ENCODE peak calls at places on chromosomes 16 and 17, in seven cellular contexts. G is tibial artery; Z is stomach; C is right lobe of liver; J is neuronal stem cell; S is naive thymus-derived CD4-positive, alpha-beta T cell; D is CD8-positive, alpha-beta T cell. P is an unnamed sample.
A peak's percentile ranks its signal among the peaks of the same experiment; 100 is the strongest.

GRCh38 chr17:59093702-59094231 is 12.9 kb downstream of the TRIM37 start:
- DNase-seq in G (peak; percentile 75), Z (no peak), C (no peak), J (no peak), S (no peak), D (no peak), P (no peak)

GRCh38 chr17:1203111-1203966 is 23.6 kb upstream of the ABR start:
- DNase-seq in G (peak; percentile 85), Z (peak; percentile 68), C (peak; percentile 62), J (peak; percentile 73), S (peak; percentile 69), D (peak; percentile 52), P (peak; percentile 56)

GRCh38 chr16:78763821-78764440 is 664.5 kb downstream of the WWOX start:
- DNase-seq in G (no peak), Z (no peak), C (peak; percentile 76), J (no peak), S (no peak), D (no peak), P (no peak)

GRCh38 chr16:85141491-85142128 is 29.3 kb upstream of the CIBAR2 start:
- DNase-seq in G (peak; percentile 67), Z (no peak), C (no peak), J (no peak), S (no peak), D (no peak), P (no peak)

GRCh38 chr17:3838206-3838605 is 7.8 kb downstream of the NCBP3 start:
- DNase-seq in G (no peak), Z (peak; percentile 66), C (no peak), J (no peak), S (no peak), D (no peak), P (no peak)

GRCh38 chr16:4489030-4489429 is 12.8 kb downstream of the HMOX2 start:
- DNase-seq in G (no peak), Z (no peak), C (no peak), J (no peak), S (no peak), D (no peak), P (no peak)

GRCh38 chr17:33175565-33175964 is 117.5 kb downstream of the ASIC2 start:
- DNase-seq in G (no peak), Z (no peak), C (no peak), J (no peak), S (no peak), D (no peak), P (no peak)

GRCh38 chr17:2212328-2212981 is 91.1 kb downstream of the SMG6 start:
- DNase-seq in G (peak; percentile 85), Z (no peak), C (no peak), J (no peak), S (no peak), D (no peak), P (no peak)

GRCh38 chr17:30366536-30366935 is 12.2 kb upstream of the CPD start:
- DNase-seq in G (no peak), Z (no peak), C (no peak), J (no peak), S (no peak), D (no peak), P (no peak)

GRCh38 chr16:89821438-89822187 is 5.2 kb upstream of the FANCA start:
- DNase-seq in G (no peak), Z (no peak), C (no peak), J (no peak), S (no peak), D (no peak), P (no peak)

GRCh38 chr17:80941171-80941570 is 50.5 kb upstream of the CHMP6 start:
- DNase-seq in G (peak; percentile 66), Z (no peak), C (no peak), J (no peak), S (no peak), D (no peak), P (no peak)

GRCh38 chr16:29009050-29009837 is 24.4 kb downstream of the LAT start:
- DNase-seq in G (no peak), Z (no peak), C (no peak), J (no peak), S (peak; percentile 46), D (peak; percentile 64), P (no peak)

GRCh38 chr17:7439462-7440112 is at the start of gene FGF11:
- DNase-seq in G (no peak), Z (no peak), C (no peak), J (no peak), S (peak; percentile 42), D (no peak), P (no peak)

GRCh38 chr17:82229686-82230626 is 1.1 kb downstream of the SLC16A3 start:
- DNase-seq in G (peak; percentile 70), Z (no peak), C (peak; percentile 62), J (no peak), S (no peak), D (no peak), P (no peak)

GRCh38 chr16:14095883-14096551 is 24.9 kb downstream of the MRTFB start:
- DNase-seq in G (no peak), Z (no peak), C (no peak), J (no peak), S (no peak), D (no peak), P (no peak)

GRCh38 chr16:71854369-71854948 is 8.7 kb downstream of the ATXN1L start:
- DNase-seq in G (no peak), Z (no peak), C (no peak), J (no peak), S (no peak), D (no peak), P (no peak)

GRCh38 chr17:61467416-61468262 is 15.4 kb downstream of the TBX4 start:
- DNase-seq in G (peak; percentile 63), Z (peak; percentile 38), C (peak; percentile 41), J (no peak), S (no peak), D (no peak), P (no peak)

DNA sequence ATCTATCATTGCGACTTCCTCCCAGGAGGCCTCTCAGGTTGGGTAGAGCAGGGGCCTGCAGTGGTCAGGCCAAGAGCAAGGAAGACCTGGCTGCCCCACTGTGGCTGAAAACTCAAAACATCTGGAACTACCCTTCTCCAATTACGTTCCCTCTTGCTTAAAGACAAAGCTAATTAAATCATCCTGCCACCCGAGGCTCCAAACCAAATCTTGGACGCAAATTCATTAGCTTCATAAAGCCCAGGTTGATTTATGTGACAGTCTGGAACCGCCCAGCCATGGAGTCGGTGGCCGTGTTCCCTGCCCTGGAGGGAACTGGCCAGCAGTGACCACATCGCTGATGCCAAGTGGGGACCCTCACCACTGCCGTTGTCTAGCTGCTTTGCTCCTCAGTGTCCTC is 21.4 kb downstream of the GRIN2C start:
- DNase-seq in G (no peak), Z (no peak), C (no peak), J (no peak), S (no peak), D (no peak), P (no peak)
- H3K4me1 ChIP-seq in G (peaks cover 10% of the 10 kb centered on the region), Z (peaks cover 31% of the 10 kb centered on the region), C (no peaks in the 10 kb centered on the region), J (peaks cover 26% of the 10 kb centered on the region), S (no peaks in the 10 kb centered on the region), D (no peaks in the 10 kb centered on the region), P (peaks cover 6% of the 10 kb centered on the region)

DNA sequence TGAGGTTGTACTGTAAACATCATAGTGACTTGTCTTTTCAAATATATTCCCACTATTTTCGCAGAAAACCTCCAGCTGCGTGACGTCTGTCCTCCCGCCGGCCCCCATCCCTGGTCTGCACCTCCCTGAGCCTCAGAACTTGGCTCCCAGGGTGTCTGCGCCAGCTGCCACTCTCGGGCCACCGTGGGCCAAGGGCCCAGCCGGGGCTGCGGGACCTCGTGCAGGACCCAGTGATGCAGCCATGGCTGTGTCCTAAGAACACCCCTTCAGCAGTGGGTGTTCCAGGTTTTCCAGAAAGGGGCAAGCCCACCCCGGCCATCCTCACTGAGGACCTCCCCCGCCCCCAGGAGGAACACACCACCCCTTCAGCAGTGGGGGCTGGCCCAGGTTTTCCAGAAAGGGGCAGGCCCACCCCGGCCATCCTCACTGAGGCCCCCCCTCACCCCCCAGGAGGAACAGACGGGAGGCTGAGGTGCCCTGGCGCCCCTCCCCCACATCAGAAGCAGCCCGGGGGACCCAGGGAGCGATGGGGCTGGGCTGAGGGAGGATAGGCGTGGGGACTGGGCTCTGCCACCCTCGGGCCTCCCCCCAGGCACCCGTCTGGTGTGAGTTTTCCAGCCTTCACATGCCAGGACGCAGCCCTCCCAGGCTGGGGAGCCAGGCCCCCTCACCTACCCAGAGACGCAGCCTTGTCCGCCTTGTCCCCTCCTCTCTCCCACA is 12.2 kb upstream of the ZFPM1 start:
- DNase-seq in G (no peak), Z (no peak), C (no peak), J (no peak), S (no peak), D (no peak), P (no peak)
- H3K4me1 ChIP-seq in G (no peaks in the 10 kb centered on the region), Z (peaks cover 21% of the 10 kb centered on the region), C (peaks cover 9% of the 10 kb centered on the region), J (no peaks in the 10 kb centered on the region), S (peaks cover 4% of the 10 kb centered on the region), D (peaks cover 8% of the 10 kb centered on the region), P (peaks cover 9% of the 10 kb centered on the region)

GRCh38 chr17:75032896-75033294 is 13.9 kb downstream of the ATP5PD start:
- DNase-seq in G (peak; percentile 77), Z (no peak), C (no peak), J (no peak), S (no peak), D (no peak), P (no peak)

GRCh38 chr17:75030161-75030560 is 16.6 kb downstream of the ATP5PD start:
- DNase-seq in G (peak; percentile 33), Z (no peak), C (no peak), J (no peak), S (no peak), D (no peak), P (no peak)

GRCh38 chr17:75033346-75034235 is 13.2 kb downstream of the ATP5PD start:
- DNase-seq in G (peak; percentile 96), Z (peak; percentile 90), C (peak; percentile 93), J (peak; percentile 98), S (peak; percentile 97), D (peak; percentile 91), P (peak; percentile 78)

GRCh38 chr17:75034236-75034908 is 12.4 kb downstream of the ATP5PD start:
- DNase-seq in G (peak; percentile 93), Z (peak; percentile 85), C (peak; percentile 88), J (peak; percentile 90), S (peak; percentile 95), D (peak; percentile 86), P (peak; percentile 65)

DNA sequence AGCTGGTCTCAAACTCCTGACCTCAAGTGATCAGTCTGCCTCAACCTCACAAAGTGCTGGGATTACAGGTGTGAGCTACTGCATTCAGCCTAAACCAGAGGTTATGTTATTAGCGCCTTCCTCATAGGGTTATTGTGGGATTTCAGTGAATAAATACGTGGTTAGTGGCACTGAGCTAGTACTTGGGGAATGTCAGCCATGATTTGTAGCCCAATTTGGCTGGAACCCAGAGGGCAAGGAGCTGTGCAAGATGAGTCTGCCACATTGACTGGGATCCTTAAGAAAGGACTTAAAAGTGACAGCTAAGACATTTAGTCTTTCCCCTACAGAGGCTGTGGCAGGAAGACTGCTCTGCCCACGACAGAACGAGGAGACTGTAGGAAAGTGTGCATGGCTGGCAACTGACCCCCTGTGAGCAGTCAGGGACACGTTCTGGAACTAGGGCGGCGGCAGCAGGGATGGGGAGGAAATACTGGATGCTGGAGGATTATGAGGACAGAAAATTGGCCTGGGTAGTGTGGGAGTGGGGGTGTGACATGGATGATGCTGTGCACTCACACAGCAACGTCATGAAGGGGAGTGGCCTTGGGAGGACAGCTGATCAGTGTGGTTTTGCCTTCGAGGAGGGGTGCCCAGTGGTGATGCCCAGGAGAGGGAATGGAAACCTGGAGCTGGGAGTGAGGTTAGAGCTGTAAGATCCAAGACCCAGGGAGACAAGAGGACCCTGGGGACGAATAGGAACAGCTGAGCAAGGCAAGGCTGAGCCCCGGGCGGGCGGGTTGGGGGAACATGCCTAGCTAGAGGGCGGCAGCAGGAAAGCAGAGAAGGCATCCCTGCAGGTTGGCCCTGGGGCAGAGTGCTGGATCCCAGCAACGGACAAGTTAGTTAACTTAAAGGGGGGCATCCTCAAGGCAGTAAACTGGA is 14.5 kb downstream of the ATP5PD start:
- DNase-seq in G (peak; percentile 90), Z (peak; percentile 51), C (peak; percentile 56), J (no peak), S (peak; percentile 54), D (peak; percentile 63), P (peak; percentile 33)
- H3K4me1 ChIP-seq in G (peaks cover 18% of the 10 kb centered on the region), Z (peaks cover 54% of the 10 kb centered on the region), C (peaks cover 10% of the 10 kb centered on the region), J (peaks cover 4% of the 10 kb centered on the region), S (peaks cover 36% of the 10 kb centered on the region), D (peaks cover 41% of the 10 kb centered on the region), P (peaks cover 44% of the 10 kb centered on the region)

GRCh38 chr16:1454561-1454960 is 10.2 kb upstream of the CCDC154 start:
- DNase-seq in G (no peak), Z (no peak), C (no peak), J (no peak), S (no peak), D (no peak), P (no peak)
- H3K4me1 ChIP-seq in G (no peaks in the 10 kb centered on the region), Z (no peaks in the 10 kb centered on the region), C (no peaks in the 10 kb centered on the region), J (no peaks in the 10 kb centered on the region), S (no peaks in the 10 kb centered on the region), D (no peaks in the 10 kb centered on the region), P (no peaks in the 10 kb centered on the region)